ENCODE peak calls at places on chromosomes 3 and 15, in five cellular contexts. One of them, this sample, is unnamed. For H3K4me1, the result is how much of the 10 kb centered on the place peaks cover.

GRCh38 chr15:71335591-71335990 is 220.3 kb downstream of the THSD4 start:
- DNase-seq in H9: no peak
- DNase-seq in mesenchymal stem cell: peak
- DNase-seq in IMR-90: peak
- DNase-seq in H1: no peak
- DNase-seq in this sample: no peak

GRCh38 chr3:71305246-71306206 is 278.0 kb downstream of the FOXP1 start:
- DNase-seq in H9: peak
- DNase-seq in mesenchymal stem cell: peak
- DNase-seq in IMR-90: peak
- DNase-seq in H1: peak
- DNase-seq in this sample: peak

GRCh38 chr3:13581485-13582365 is 32.8 kb downstream of the FBLN2 start:
- DNase-seq in H9: no peak
- DNase-seq in mesenchymal stem cell: no peak
- DNase-seq in IMR-90: no peak
- DNase-seq in H1: no peak
- DNase-seq in this sample: no peak

GRCh38 chr15:69643476-69643875 is 190.9 kb downstream of the RPLP1 start:
- DNase-seq in H9: no peak
- DNase-seq in mesenchymal stem cell: no peak
- DNase-seq in IMR-90: no peak
- DNase-seq in H1: no peak
- DNase-seq in this sample: no peak

GRCh38 chr15:50993598-50993997 is 85.1 kb downstream of the AP4E1 start:
- DNase-seq in H9: no peak
- DNase-seq in mesenchymal stem cell: no peak
- DNase-seq in IMR-90: peak
- DNase-seq in H1: no peak
- DNase-seq in this sample: no peak

GRCh38 chr15:99248000-99248727 is 1.2 kb downstream of the TTC23 start:
- DNase-seq in H9: no peak
- DNase-seq in mesenchymal stem cell: no peak
- DNase-seq in IMR-90: no peak
- DNase-seq in H1: no peak
- DNase-seq in this sample: no peak

GRCh38 chr3:51977449-51978142 is 2.7 kb downstream of the ABHD14A start:
- DNase-seq in H9: no peak
- DNase-seq in mesenchymal stem cell: no peak
- DNase-seq in IMR-90: no peak
- DNase-seq in H1: no peak
- DNase-seq in this sample: no peak

GRCh38 chr15:80836991-80837390 is 57.8 kb downstream of the CEMIP start:
- DNase-seq in H9: no peak
- DNase-seq in mesenchymal stem cell: no peak
- DNase-seq in IMR-90: no peak
- DNase-seq in H1: no peak
- DNase-seq in this sample: no peak

GRCh38 chr3:108088697-108089096 is 2.1 kb downstream of the CD47 start:
- DNase-seq in H9: no peak
- DNase-seq in mesenchymal stem cell: peak
- DNase-seq in IMR-90: peak
- DNase-seq in H1: no peak
- DNase-seq in this sample: no peak

GRCh38 chr3:149276621-149277020 is 55.0 kb upstream of the CP start:
- DNase-seq in H9: no peak
- DNase-seq in mesenchymal stem cell: no peak
- DNase-seq in IMR-90: no peak
- DNase-seq in H1: no peak
- DNase-seq in this sample: no peak
- H2BK15ac ChIP-seq in H9: no peak
- H2BK15ac ChIP-seq in mesenchymal stem cell: no peak
- H2BK15ac ChIP-seq in IMR-90: peak
- H2BK15ac ChIP-seq in H1: no peak
- H2BK15ac ChIP-seq in this sample: no peak

DNA sequence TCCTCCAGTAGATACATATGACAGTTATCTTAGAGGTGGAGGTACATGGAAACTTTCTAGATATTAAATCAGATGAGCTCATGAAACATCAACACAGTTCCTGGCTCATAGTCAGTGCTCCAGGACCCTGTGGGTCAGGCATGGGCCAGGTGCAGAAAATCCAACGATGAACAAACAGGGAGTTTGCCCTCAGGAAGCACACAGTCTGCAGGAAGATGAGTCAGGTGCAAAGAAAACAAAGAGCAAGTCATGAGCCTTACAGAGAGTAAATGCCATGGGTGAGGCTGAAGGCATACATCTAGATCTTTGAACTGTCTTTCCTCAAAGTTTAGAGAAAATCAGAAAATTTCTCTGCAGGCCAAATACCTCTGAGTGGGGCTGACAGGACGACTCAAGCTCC is 184.2 kb upstream of the TPM1 start:
- DNase-seq in H9: no peak
- DNase-seq in mesenchymal stem cell: no peak
- DNase-seq in IMR-90: no peak
- DNase-seq in H1: no peak
- DNase-seq in this sample: no peak
- H4K91ac ChIP-seq in H9: no peak
- H4K91ac ChIP-seq in mesenchymal stem cell: no peak
- H4K91ac ChIP-seq in IMR-90: no peak
- H4K91ac ChIP-seq in H1: no peak
- H4K91ac ChIP-seq in this sample: no peak

GRCh38 chr3:10833855-10834414 is 17.9 kb downstream of the SLC6A11 start:
- DNase-seq in H9: no peak
- DNase-seq in mesenchymal stem cell: no peak
- DNase-seq in IMR-90: no peak
- DNase-seq in H1: no peak
- DNase-seq in this sample: no peak
- H3K4me1 ChIP-seq in H9: under half
- H3K4me1 ChIP-seq in mesenchymal stem cell: under half
- H3K4me1 ChIP-seq in IMR-90: under half
- H3K4me1 ChIP-seq in H1: under half
- H3K4me1 ChIP-seq in this sample: under half

DNA sequence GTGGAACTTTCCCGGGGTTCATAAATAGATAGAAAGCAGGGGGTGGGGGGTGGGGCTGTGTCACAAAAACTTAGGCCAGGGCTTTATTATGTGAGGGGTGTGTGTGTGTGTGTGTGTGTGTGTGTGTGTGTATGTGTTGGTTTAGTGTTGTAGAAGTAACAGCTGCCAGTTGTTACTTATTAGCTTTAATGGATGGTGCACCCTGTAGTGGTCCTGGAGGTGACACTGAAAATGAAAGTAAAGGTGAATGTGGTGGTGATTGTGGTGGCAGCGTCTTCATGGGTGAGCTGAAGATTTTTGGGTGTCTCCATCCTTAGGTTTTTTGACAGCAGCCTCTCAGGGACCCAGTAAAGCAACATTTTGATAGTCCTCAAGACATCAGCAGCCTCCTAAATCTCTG is 449.9 kb downstream of the PDCD6IP start:
- DNase-seq in H9: no peak
- DNase-seq in mesenchymal stem cell: no peak
- DNase-seq in IMR-90: no peak
- DNase-seq in H1: no peak
- DNase-seq in this sample: no peak
- H2BK15ac ChIP-seq in H9: no peak
- H2BK15ac ChIP-seq in mesenchymal stem cell: no peak
- H2BK15ac ChIP-seq in IMR-90: no peak
- H2BK15ac ChIP-seq in H1: no peak
- H2BK15ac ChIP-seq in this sample: no peak

GRCh38 chr3:189139631-189140030 is 32.1 kb upstream of the TPRG1 start:
- DNase-seq in H9: no peak
- DNase-seq in mesenchymal stem cell: no peak
- DNase-seq in IMR-90: no peak
- DNase-seq in H1: no peak
- DNase-seq in this sample: no peak
- H4K91ac ChIP-seq in H9: no peak
- H4K91ac ChIP-seq in mesenchymal stem cell: no peak
- H4K91ac ChIP-seq in IMR-90: no peak
- H4K91ac ChIP-seq in H1: no peak
- H4K91ac ChIP-seq in this sample: no peak

DNA sequence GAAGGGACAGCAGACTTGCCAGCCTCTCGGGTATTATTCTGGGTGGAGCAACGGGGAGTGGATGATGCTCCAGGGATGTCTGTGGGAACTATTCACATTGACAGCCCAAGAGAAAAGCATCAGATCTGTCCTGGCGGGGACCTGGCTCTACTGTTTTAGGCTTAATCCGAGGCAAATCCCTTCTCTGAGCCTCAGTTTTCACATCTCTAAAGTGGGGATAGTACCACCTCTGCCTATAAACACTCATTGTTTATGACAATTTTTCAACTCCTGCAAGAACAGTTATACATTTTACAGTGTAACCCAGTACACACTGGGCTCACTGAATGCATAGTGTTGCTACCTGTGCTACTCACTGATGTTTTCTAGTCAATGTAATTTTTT is 9.3 kb downstream of the PDIA5 start:
- DNase-seq in H9: no peak
- DNase-seq in mesenchymal stem cell: no peak
- DNase-seq in IMR-90: no peak
- DNase-seq in H1: no peak
- DNase-seq in this sample: no peak
- H3K4me1 ChIP-seq in H9: under half
- H3K4me1 ChIP-seq in mesenchymal stem cell: under half
- H3K4me1 ChIP-seq in IMR-90: under half
- H3K4me1 ChIP-seq in H1: under half
- H3K4me1 ChIP-seq in this sample: under half

DNA sequence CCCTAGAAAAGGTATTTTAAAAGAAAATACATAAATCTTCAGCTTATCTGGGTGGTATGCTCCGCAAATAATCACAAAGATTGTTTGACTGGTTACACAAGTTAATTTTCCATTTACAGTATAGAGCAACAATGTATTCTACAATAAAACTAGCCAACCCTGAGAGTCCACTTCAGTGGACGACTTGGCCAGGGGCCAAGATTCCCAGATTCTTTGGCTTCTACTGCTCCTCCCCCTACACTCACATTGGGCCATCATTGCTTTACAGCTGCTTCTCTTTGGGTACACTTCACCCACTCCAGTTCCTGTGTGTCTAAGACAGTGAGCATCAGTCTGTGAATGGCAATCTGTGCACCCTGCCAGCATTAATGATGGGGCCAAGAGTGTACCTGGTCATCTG is 17.2 kb upstream of the PRICKLE2 start:
- DNase-seq in H9: no peak
- DNase-seq in mesenchymal stem cell: no peak
- DNase-seq in IMR-90: no peak
- DNase-seq in H1: no peak
- DNase-seq in this sample: no peak
- H2BK15ac ChIP-seq in H9: no peak
- H2BK15ac ChIP-seq in mesenchymal stem cell: no peak
- H2BK15ac ChIP-seq in IMR-90: peak
- H2BK15ac ChIP-seq in H1: peak
- H2BK15ac ChIP-seq in this sample: no peak

GRCh38 chr15:39134282-39134681 is 446.6 kb upstream of the THBS1 start:
- DNase-seq in H9: no peak
- DNase-seq in mesenchymal stem cell: no peak
- DNase-seq in IMR-90: no peak
- DNase-seq in H1: no peak
- DNase-seq in this sample: no peak
- H4K91ac ChIP-seq in H9: no peak
- H4K91ac ChIP-seq in mesenchymal stem cell: no peak
- H4K91ac ChIP-seq in IMR-90: peak
- H4K91ac ChIP-seq in H1: no peak
- H4K91ac ChIP-seq in this sample: no peak

GRCh38 chr15:78020007-78020406 is 57.5 kb downstream of the TBC1D2B start:
- DNase-seq in H9: no peak
- DNase-seq in mesenchymal stem cell: no peak
- DNase-seq in IMR-90: no peak
- DNase-seq in H1: no peak
- DNase-seq in this sample: no peak
- H3K4me1 ChIP-seq in H9: under half
- H3K4me1 ChIP-seq in mesenchymal stem cell: under half
- H3K4me1 ChIP-seq in IMR-90: under half
- H3K4me1 ChIP-seq in H1: under half
- H3K4me1 ChIP-seq in this sample: under half

GRCh38 chr3:55621026-55621422 is 133.9 kb upstream of the WNT5A start:
- DNase-seq in H9: no peak
- DNase-seq in mesenchymal stem cell: no peak
- DNase-seq in IMR-90: no peak
- DNase-seq in H1: no peak
- DNase-seq in this sample: no peak
- H2BK15ac ChIP-seq in H9: no peak
- H2BK15ac ChIP-seq in mesenchymal stem cell: no peak
- H2BK15ac ChIP-seq in IMR-90: peak
- H2BK15ac ChIP-seq in H1: no peak
- H2BK15ac ChIP-seq in this sample: no peak